ENCODE peak calls at places on chromosomes 4 and X, in five cellular contexts. Z is pancreas, Y is AG09319, X is lung, O is neural crest cell. J is an unnamed sample.

GRCh38 chrX:71320126-71320525 is 18.6 kb downstream of the ITGB1BP2 start:
- DNase-seq in Y (no peak), X (no peak), O (no peak), Z (no peak), J (no peak)

GRCh38 chr4:101274888-101275752 is 72.2 kb downstream of the PPP3CA start:
- DNase-seq in Z (no peak), X (no peak), O (no peak), Y (no peak), J (no peak)

GRCh38 chr4:2363951-2364653 is 54.3 kb downstream of the ZFYVE28 start:
- DNase-seq in X (no peak), Y (no peak), Z (no peak), O (no peak), J (no peak)

GRCh38 chr4:43374352-43374751 is 481.8 kb downstream of the GRXCR1 start:
- DNase-seq in Y (no peak), Z (no peak), O (no peak), X (no peak), J (no peak)

GRCh38 chrX:69060631-69061408 is 104.4 kb downstream of the PJA1 start:
- DNase-seq in X (peak; percentile 29), Y (peak; percentile 15), Z (peak; percentile 28), O (peak; percentile 21), J (no peak)

GRCh38 chr4:108744307-108744706 is 18.5 kb downstream of the ETNPPL start:
- DNase-seq in O (no peak), X (no peak), Z (no peak), Y (peak; percentile 0), J (no peak)

GRCh38 chr4:128287159-128287870 is at the start of gene PGRMC2:
- DNase-seq in Z (no peak), Y (no peak), O (peak; percentile 2), X (peak; percentile 41), J (no peak)

GRCh38 chr4:153233761-153234371 is 29.6 kb downstream of the TRIM2 start:
- DNase-seq in Y (peak; percentile 77), O (no peak), X (peak; percentile 48), Z (no peak), J (no peak)

GRCh38 chrX:13008189-13008533 is 33.3 kb downstream of the TMSB4X start:
- DNase-seq in Y (no peak), Z (no peak), O (no peak), X (no peak), J (no peak)

GRCh38 chr4:130393246-130394041 is 1297.5 kb downstream of the C4orf33 start:
- DNase-seq in Z (no peak), Y (no peak), O (no peak), X (no peak), J (no peak)

GRCh38 chr4:70473691-70474090 is 1.7 kb downstream of the MUC7 start:
- DNase-seq in Z (no peak), X (no peak), Y (no peak), O (no peak), J (no peak)

GRCh38 chrX:129577473-129577872 is 37.4 kb downstream of the OCRL start:
- DNase-seq in O (no peak), Z (no peak), Y (peak; percentile 43), X (no peak), J (no peak)

GRCh38 chr4:146076081-146076480 is 99.4 kb upstream of the LSM6 start:
- DNase-seq in X (no peak), Z (no peak), O (no peak), Y (no peak), J (no peak)

GRCh38 chr4:152709675-152710438 is 30.1 kb upstream of the TMEM154 start:
- DNase-seq in Z (no peak), O (no peak), X (no peak), Y (no peak), J (no peak)

GRCh38 chrX:1592128-1592862 is 891 bp downstream of the AKAP17A start:
- DNase-seq in X (no peak), Z (no peak), O (no peak), Y (no peak), J (no peak)

GRCh38 chr4:172983014-172983413 is 185.6 kb upstream of the GALNT7 start:
- DNase-seq in X (no peak), Z (no peak), O (no peak), Y (no peak), J (no peak)

GRCh38 chr4:108224628-108225053 is 55.9 kb upstream of the LEF1 start:
- DNase-seq in Y (no peak), O (no peak), Z (peak; percentile 7), X (no peak), J (no peak)

GRCh38 chr4:156223985-156224384 is 270.3 kb upstream of the CTSO start:
- DNase-seq in X (no peak), Y (no peak), Z (no peak), O (no peak), J (no peak)

GRCh38 chrX:103361798-103362197 is 5.5 kb downstream of the TCEAL9 start:
- DNase-seq in O (no peak), X (no peak), Y (no peak), Z (no peak), J (no peak)

GRCh38 chr4:30396772-30397475 is 323.2 kb upstream of the PCDH7 start:
- DNase-seq in X (no peak), O (no peak), Y (no peak), Z (no peak), J (no peak)

GRCh38 chrX:85326234-85327059 is 53.0 kb downstream of the POF1B start:
- DNase-seq in X (no peak), Z (no peak), Y (no peak), O (no peak), J (no peak)

GRCh38 chr4:152109585-152110509 is 349.0 kb upstream of the GATB start:
- DNase-seq in Z (no peak), O (no peak), Y (no peak), X (no peak), J (no peak)

GRCh38 chrX:120365320-120365719 is 3.4 kb downstream of the ATP1B4 start:
- DNase-seq in O (no peak), Y (no peak), Z (peak; percentile 14), X (peak; percentile 38), J (peak; percentile 58)

GRCh38 chr4:138053601-138054322 is 188.4 kb downstream of the SLC7A11 start:
- DNase-seq in Y (no peak), O (no peak), X (no peak), Z (no peak), J (no peak)

DNA sequence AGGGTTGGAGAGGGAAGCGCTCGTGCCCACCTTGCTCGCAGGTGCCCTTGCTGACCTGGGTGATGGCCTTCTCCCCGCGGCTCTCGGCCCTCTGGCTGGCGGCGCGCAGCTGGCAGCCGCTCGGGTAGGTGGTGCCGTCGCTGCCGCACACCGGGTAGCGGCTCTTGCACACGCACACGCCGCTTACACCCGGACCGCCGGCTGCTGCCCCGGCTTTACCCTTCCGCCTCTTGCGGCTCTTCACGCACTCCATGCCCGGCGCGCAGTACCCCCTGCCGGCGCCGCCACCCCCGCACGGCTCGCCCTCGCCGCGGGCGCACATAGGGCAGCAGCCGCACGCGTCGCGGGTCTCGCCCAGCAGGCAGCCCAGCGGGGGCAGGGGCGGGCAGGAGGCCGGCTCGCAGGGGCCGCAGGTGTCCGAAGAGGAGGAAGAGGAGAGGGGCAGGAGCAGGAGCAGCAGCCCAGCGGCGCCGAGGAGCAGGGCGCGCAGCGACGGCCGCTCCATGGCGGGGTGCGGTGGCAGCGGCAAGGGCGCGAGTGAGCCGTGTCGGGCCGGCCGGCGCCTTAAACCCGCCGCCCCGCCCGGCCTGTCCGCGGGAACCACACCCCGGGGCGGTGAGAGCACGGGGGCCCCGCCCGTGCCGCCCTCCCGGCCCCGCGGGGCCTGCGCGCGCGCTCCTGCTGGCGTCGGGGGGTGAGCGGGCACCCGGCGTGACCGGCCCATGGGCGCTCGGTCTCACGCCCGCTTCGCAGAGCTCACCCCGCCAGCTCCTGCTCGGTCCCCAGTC is at the start of gene IGFBP7:
- DNase-seq in X (peak; percentile 46), Z (peak; percentile 31), Y (no peak), O (peak; percentile 9), J (peak; percentile 43)
- TF ChIP-seq CTCF in X (no peak), Z (no peak), Y (no peak), O (peak; percentile 21), J (no peak)

GRCh38 chr4:95362066-95362465 is 186.7 kb downstream of the UNC5C start:
- DNase-seq in Y (no peak), Z (no peak), O (no peak), X (no peak), J (no peak)

GRCh38 chr4:95361696-95361965 is 187.1 kb downstream of the UNC5C start:
- DNase-seq in Y (no peak), X (no peak), Z (no peak), O (no peak), J (no peak)

GRCh38 chr4:95363579-95363965 is 185.2 kb downstream of the UNC5C start:
- DNase-seq in Z (no peak), O (no peak), Y (no peak), X (no peak), J (no peak)

GRCh38 chr4:95363966-95364365 is 184.8 kb downstream of the UNC5C start:
- DNase-seq in Z (no peak), O (no peak), Y (no peak), X (no peak), J (no peak)

DNA sequence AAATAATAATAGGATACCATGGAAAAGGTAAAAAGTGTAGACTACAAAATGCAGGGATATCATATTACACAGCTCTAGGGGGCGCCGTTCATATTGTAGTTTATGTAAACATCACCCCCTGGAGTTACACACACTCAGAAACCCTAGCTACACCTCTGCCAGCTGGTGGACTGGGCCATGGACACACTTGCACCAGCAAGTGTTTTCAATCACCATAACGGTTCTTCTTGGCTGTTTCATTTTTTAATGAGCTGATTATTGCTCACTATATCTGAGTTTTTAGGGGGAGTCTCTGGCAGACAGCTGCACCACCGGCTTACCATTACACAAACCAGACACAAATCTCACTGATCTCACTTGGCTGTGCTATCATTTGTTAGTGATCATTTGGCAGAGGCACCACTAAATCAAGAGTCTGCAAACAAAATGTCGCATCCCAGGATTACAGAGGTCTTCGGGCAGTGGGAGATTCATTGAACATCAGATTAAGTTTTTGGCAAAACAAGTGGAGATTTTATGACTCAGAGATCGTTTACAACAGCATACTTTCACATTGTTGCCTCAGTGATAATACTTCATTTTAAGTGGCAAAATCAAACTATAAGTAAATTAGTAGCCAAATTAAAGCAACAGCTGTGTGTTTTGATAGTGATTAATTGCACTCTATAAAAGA is 185.7 kb downstream of the UNC5C start:
- DNase-seq in Y (no peak), X (no peak), Z (no peak), O (peak; percentile 22), J (peak; percentile 28)
- TF ChIP-seq CTCF in Y (no peak), X (no peak), Z (no peak), O (peak; percentile 39), J (no peak)

DNA sequence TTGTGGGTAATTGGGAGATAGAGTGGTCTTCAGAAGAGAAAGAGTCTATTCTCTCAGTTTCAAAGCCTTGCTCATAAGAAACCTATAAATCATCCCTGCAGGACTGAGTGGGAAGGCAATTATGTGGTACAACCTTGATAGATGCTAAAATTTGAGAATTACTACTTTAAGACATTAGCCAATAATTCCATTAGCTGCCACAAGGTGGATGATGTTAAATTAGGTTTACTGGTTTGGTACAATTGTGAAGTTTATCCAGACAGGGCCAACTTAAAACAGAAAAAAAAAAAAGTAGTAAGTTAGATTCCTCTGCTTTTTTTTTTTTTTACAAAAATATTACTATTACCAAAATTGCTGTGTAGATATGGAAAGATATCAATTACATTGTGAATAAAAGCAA is 73.2 kb upstream of the AMOT start:
- DNase-seq in Z (no peak), X (no peak), Y (no peak), O (no peak), J (no peak)
- TF ChIP-seq CTCF in Z (no peak), X (no peak), Y (no peak), O (peak; percentile 59), J (peak; percentile 26)

DNA sequence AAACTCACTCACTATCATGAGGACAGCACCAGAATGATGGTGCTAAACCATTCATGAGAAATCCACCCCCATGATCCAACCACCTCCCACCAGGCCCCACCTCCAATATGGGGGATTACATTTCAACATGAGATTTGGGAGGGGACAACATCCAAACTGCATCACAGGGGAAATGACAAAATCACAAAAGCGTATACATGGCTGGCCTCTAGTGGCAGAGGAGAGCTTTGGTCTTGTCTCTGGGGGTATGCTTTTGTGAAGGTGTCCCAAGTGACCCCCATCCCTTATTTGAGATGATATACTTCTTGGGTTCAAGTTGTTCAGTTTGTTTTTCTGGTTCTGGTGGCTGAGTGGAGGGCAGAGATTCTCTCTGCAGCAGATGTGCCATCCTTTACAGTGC is 8.5 kb upstream of the SETD7 start:
- DNase-seq in O (no peak), Y (no peak), X (no peak), Z (no peak), J (no peak)
- TF ChIP-seq CTCF in O (no peak), Y (peak; percentile 20), X (no peak), Z (no peak), J (no peak)